ENCODE peak calls at places on chromosomes 16 and 17, in seven cellular contexts. K is lung; X is NCI-H460; G is Caki2; I is GM12878; J is stimulated activated CD8-positive, alpha-beta memory T cell treated with anti-CD3 and anti-CD28 coated beads, Interleukin-2, amount 100 ng/mL, for 48 hours; B is NCI-H774. A is an unnamed sample.

GRCh38 chr17:4879591-4879990 is 19.7 kb upstream of the C17orf107 start:
- DNase-seq in K (no peak), X (no peak), G (no peak), I (no peak), J (no peak), B (no peak), A (no peak)

GRCh38 chr16:30113031-30113710 is at the start of gene GDPD3:
- DNase-seq in K (no peak), X (no peak), G (peak; percentile 54), I (no peak), J (no peak), B (no peak), A (no peak)

GRCh38 chr17:42279776-42280630 is 3.8 kb upstream of the STAT5B start:
- DNase-seq in K (no peak), X (no peak), G (no peak), I (no peak), J (no peak), B (no peak), A (no peak)

GRCh38 chr17:81902023-81902652 is at the start of gene NPB:
- DNase-seq in K (no peak), X (no peak), G (no peak), I (no peak), J (no peak), B (no peak), A (no peak)

GRCh38 chr17:40963838-40964237 is 2.9 kb downstream of the KRT39 start:
- DNase-seq in K (no peak), X (peak; percentile 29), G (no peak), I (no peak), J (no peak), B (no peak), A (no peak)

GRCh38 chr17:78494961-78495330 is 82.2 kb downstream of the DNAH17 start:
- DNase-seq in K (no peak), X (no peak), G (no peak), I (no peak), J (no peak), B (no peak), A (no peak)

GRCh38 chr17:76968707-76969597 is 100.7 kb downstream of the MGAT5B start:
- DNase-seq in K (peak; percentile 44), X (no peak), G (no peak), I (no peak), J (peak; percentile 17), B (peak; percentile 98), A (no peak)

GRCh38 chr16:56510544-56510943 is 9.3 kb downstream of the BBS2 start:
- DNase-seq in K (no peak), X (no peak), G (no peak), I (no peak), J (no peak), B (no peak), A (no peak)

GRCh38 chr17:37261286-37261685 is 114.5 kb upstream of the C17orf78 start:
- DNase-seq in K (no peak), X (no peak), G (no peak), I (no peak), J (no peak), B (no peak), A (no peak)

GRCh38 chr17:20263595-20263994 is 203.7 kb downstream of the LGALS9B start:
- DNase-seq in K (no peak), X (peak; percentile 75), G (no peak), I (no peak), J (no peak), B (no peak), A (no peak)

GRCh38 chr16:64250866-64251265 is 871.0 kb downstream of the CDH11 start:
- DNase-seq in K (no peak), X (no peak), G (no peak), I (no peak), J (no peak), B (no peak), A (no peak)